ENCODE peak calls at places on chromosome 9, in five cellular contexts. I is K562, M is GM23338, S is fibroblast of lung, F is endothelial cell of umbilical vein. P is an unnamed sample.
A peak's percentile ranks its signal among the peaks of the same experiment; 100 is the strongest.

GRCh38 chr9:75238311-75238976 is 150.1 kb downstream of the OSTF1 start:
- DNase-seq in I (peak; percentile 17), M (peak; percentile 87), S (peak; percentile 25), F (peak; percentile 71), P (no peak)

GRCh38 chr9:13941686-13942085 is 372.3 kb downstream of the NFIB start:
- DNase-seq in I (no peak), M (no peak), S (no peak), F (no peak), P (no peak)

GRCh38 chr9:93697352-93698139 is 121.2 kb downstream of the PHF2 start:
- DNase-seq in I (no peak), M (no peak), S (no peak), F (no peak), P (no peak)

GRCh38 chr9:134725605-134725940 is 84.0 kb downstream of the COL5A1 start:
- DNase-seq in I (no peak), M (no peak), S (peak; percentile 58), F (no peak), P (no peak)

GRCh38 chr9:19085295-19085694 is 17.4 kb downstream of the HAUS6 start:
- DNase-seq in I (peak; percentile 6), M (peak; percentile 82), S (no peak), F (peak; percentile 19), P (no peak)

GRCh38 chr9:80701061-80701460 is 988.3 kb downstream of the TLE1 start:
- DNase-seq in I (no peak), M (no peak), S (peak; percentile 60), F (no peak), P (peak; percentile 25)

GRCh38 chr9:108282872-108283271 is 572.9 kb downstream of the ACTL7B start:
- DNase-seq in I (peak; percentile 15), M (peak; percentile 60), S (no peak), F (no peak), P (no peak)

GRCh38 chr9:100689635-100690034 is 111.8 kb downstream of the CAVIN4 start:
- DNase-seq in I (no peak), M (no peak), S (no peak), F (no peak), P (no peak)

GRCh38 chr9:137007060-137007815 is 10.9 kb upstream of the CLIC3 start:
- DNase-seq in I (no peak), M (no peak), S (no peak), F (no peak), P (no peak)

GRCh38 chr9:32783168-32783891 is at the start of gene TMEM215:
- DNase-seq in I (no peak), M (peak; percentile 86), S (peak; percentile 13), F (no peak), P (no peak)

GRCh38 chr9:134069536-134070399 is 1.9 kb upstream of the BRD3 start:
- DNase-seq in I (no peak), M (no peak), S (no peak), F (no peak), P (no peak)

GRCh38 chr9:120894404-120895226 is 17.6 kb upstream of the PHF19 start:
- DNase-seq in I (peak; percentile 35), M (peak; percentile 85), S (peak; percentile 42), F (peak; percentile 31), P (no peak)

GRCh38 chr9:76621011-76621410 is 143.2 kb upstream of the PCA3 start:
- DNase-seq in I (no peak), M (no peak), S (no peak), F (no peak), P (no peak)

GRCh38 chr9:136551401-136552116 is 5.7 kb upstream of the NOTCH1 start:
- DNase-seq in I (peak; percentile 76), M (peak; percentile 84), S (peak; percentile 66), F (peak; percentile 56), P (no peak)

GRCh38 chr9:128833696-128834095 is 4.1 kb upstream of the SPOUT1 start:
- DNase-seq in I (peak; percentile 2), M (no peak), S (no peak), F (no peak), P (no peak)

GRCh38 chr9:84170521-84171141 is 169.9 kb downstream of the SLC28A3 start:
- DNase-seq in I (peak; percentile 7), M (peak; percentile 33), S (peak; percentile 98), F (peak; percentile 33), P (no peak)

GRCh38 chr9:85224729-85225128 is 517.0 kb downstream of the AGTPBP1 start:
- DNase-seq in I (no peak), M (no peak), S (peak; percentile 97), F (peak; percentile 70), P (no peak)

GRCh38 chr9:133127340-133127981 is 6.4 kb upstream of the RALGDS start:
- DNase-seq in I (no peak), M (no peak), S (peak; percentile 65), F (no peak), P (no peak)

GRCh38 chr9:78982849-78983248 is 588.9 kb upstream of the TLE4 start:
- DNase-seq in I (no peak), M (no peak), S (peak; percentile 87), F (no peak), P (peak; percentile 50)

GRCh38 chr9:128716581-128717254 is 7.2 kb downstream of the ZDHHC12 start:
- DNase-seq in I (no peak), M (no peak), S (no peak), F (no peak), P (no peak)

GRCh38 chr9:935348-935965 is 41.0 kb upstream of the DMRT3 start:
- DNase-seq in I (no peak), M (no peak), S (peak; percentile 2), F (no peak), P (peak; percentile 13)

GRCh38 chr9:129023036-129023907 is 4.9 kb downstream of the SH3GLB2 start:
- DNase-seq in I (peak; percentile 80), M (no peak), S (peak; percentile 83), F (no peak), P (no peak)

GRCh38 chr9:132638240-132638639 is 31.5 kb downstream of the DDX31 start:
- DNase-seq in I (no peak), M (no peak), S (no peak), F (no peak), P (no peak)

GRCh38 chr9:97514531-97514930 is 13.1 kb downstream of the TMOD1 start:
- DNase-seq in I (no peak), M (no peak), S (no peak), F (peak; percentile 49), P (no peak)

GRCh38 chr9:106886111-106887046 is 23.4 kb downstream of the ZNF462 start:
- DNase-seq in I (no peak), M (no peak), S (peak; percentile 49), F (no peak), P (peak; percentile 76)
- H3K79me2 ChIP-seq in I (no peaks in the 10 kb centered on the region), M (peaks cover 100% of the 10 kb centered on the region), S (peaks cover 15% of the 10 kb centered on the region), F (no peaks in the 10 kb centered on the region), P (peaks cover 61% of the 10 kb centered on the region)

GRCh38 chr9:23543420-23543819 is 282.6 kb downstream of the ELAVL2 start:
- DNase-seq in I (no peak), M (no peak), S (peak; percentile 50), F (no peak), P (no peak)

GRCh38 chr9:23541976-23542375 is 284.1 kb downstream of the ELAVL2 start:
- DNase-seq in I (no peak), M (no peak), S (no peak), F (no peak), P (no peak)

GRCh38 chr9:23539311-23539710 is 286.7 kb downstream of the ELAVL2 start:
- DNase-seq in I (no peak), M (no peak), S (no peak), F (no peak), P (no peak)

GRCh38 chr9:23542927-23543326 is 283.1 kb downstream of the ELAVL2 start:
- DNase-seq in I (no peak), M (no peak), S (no peak), F (no peak), P (no peak)

DNA sequence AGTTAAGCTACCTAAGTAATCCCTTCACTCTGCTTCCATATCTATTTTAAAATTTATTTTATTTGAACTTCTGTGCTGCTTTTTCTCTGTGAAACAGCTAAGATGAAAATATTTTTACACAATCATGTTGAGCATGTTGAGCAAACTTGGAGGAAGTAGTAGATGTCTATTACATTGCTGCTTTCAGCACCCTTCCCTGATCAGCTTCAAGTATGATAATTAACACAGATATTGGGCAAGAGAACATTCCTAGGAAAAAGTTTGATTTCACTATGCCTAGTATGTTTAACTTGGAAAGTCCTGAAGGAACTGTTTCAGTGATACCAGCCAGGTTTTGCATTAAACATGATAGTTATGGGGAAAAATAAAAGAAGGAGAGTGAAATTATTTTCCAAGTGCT is 283.6 kb downstream of the ELAVL2 start:
- DNase-seq in I (no peak), M (no peak), S (no peak), F (no peak), P (no peak)
- H3K79me2 ChIP-seq in I (no peaks in the 10 kb centered on the region), M (no peaks in the 10 kb centered on the region), S (no peaks in the 10 kb centered on the region), F (no peaks in the 10 kb centered on the region), P (no peaks in the 10 kb centered on the region)

DNA sequence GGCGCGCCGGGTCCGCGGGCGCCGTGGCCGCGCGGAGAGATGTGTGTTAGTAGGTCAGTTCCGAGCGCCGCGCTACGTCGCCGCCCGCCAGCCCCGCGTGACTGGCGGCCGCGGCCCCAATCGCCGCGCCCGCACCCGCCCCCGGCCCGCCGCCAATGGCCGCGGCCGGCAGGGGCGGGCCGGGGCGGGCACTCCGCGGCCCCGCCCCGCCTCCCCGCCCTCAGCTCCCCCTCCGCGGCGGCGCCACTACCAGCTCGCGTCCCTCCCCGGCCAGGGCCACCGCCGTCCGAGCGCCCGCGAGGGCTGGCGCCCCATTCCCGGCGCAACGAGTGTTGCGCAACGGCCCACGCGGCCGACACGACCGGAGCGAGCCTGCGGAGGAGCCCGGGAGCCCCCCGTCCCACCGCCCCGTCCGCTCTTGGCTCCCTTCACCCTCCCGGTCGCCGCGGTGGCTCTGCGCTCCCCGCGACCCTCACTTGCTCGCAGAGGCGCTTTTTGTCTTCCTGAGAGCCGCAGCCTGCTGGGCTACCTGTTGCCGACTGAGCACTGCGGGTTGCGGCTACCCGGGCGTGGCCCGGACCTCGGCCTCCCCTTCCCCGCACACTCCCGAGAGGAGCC is at the start of gene NFIL3:
- DNase-seq in I (peak; percentile 95), M (peak; percentile 77), S (peak; percentile 77), F (peak; percentile 66), P (no peak)
- H3K79me2 ChIP-seq in I (peaks cover 44% of the 10 kb centered on the region), M (peaks cover 32% of the 10 kb centered on the region), S (peaks cover 40% of the 10 kb centered on the region), F (peaks cover 30% of the 10 kb centered on the region), P (peaks cover 30% of the 10 kb centered on the region)

GRCh38 chr9:127177221-127177620 is 54.8 kb upstream of the ANGPTL2 start:
- DNase-seq in I (no peak), M (no peak), S (no peak), F (no peak), P (no peak)

GRCh38 chr9:127174386-127175318 is 52.2 kb upstream of the ANGPTL2 start:
- DNase-seq in I (no peak), M (no peak), S (no peak), F (peak; percentile 52), P (no peak)

GRCh38 chr9:127176631-127177030 is 54.2 kb upstream of the ANGPTL2 start:
- DNase-seq in I (no peak), M (no peak), S (no peak), F (no peak), P (no peak)

GRCh38 chr9:127175319-127175715 is 52.9 kb upstream of the ANGPTL2 start:
- DNase-seq in I (no peak), M (no peak), S (no peak), F (no peak), P (no peak)

GRCh38 chr9:127175764-127176163 is 53.3 kb upstream of the ANGPTL2 start:
- DNase-seq in I (no peak), M (no peak), S (no peak), F (no peak), P (no peak)
- H3K79me2 ChIP-seq in I (no peaks in the 10 kb centered on the region), M (no peaks in the 10 kb centered on the region), S (no peaks in the 10 kb centered on the region), F (no peaks in the 10 kb centered on the region), P (no peaks in the 10 kb centered on the region)